ENCODE peak calls at places on chromosomes 3 and 15, in seven cellular contexts. One of them, this sample, is unnamed.

GRCh38 chr3:158731938-158732855 is at the start of gene RARRES1:
- DNase-seq in ELR: peak
- DNase-seq in adrenal gland: peak
- DNase-seq in stimulated activated CD8-positive, alpha-beta memory T cell treated with anti-CD3 and anti-CD28 coated beads, Interleukin-15, amount 100 ng/mL, for 24 hours: no peak
- DNase-seq in GM10248: peak
- DNase-seq in ovary: peak
- DNase-seq in body of pancreas: peak
- DNase-seq in this sample: peak

GRCh38 chr3:197019021-197019420 is 10.6 kb downstream of the MELTF start:
- DNase-seq in adrenal gland: no peak
- DNase-seq in stimulated activated CD8-positive, alpha-beta memory T cell treated with anti-CD3 and anti-CD28 coated beads, Interleukin-15, amount 100 ng/mL, for 24 hours: no peak
- DNase-seq in ELR: no peak
- DNase-seq in body of pancreas: no peak
- DNase-seq in GM10248: no peak
- DNase-seq in ovary: no peak
- DNase-seq in this sample: no peak

GRCh38 chr3:33137691-33138090 is 23.9 kb downstream of the CRTAP start:
- DNase-seq in body of pancreas: no peak
- DNase-seq in GM10248: no peak
- DNase-seq in adrenal gland: no peak
- DNase-seq in ELR: no peak
- DNase-seq in stimulated activated CD8-positive, alpha-beta memory T cell treated with anti-CD3 and anti-CD28 coated beads, Interleukin-15, amount 100 ng/mL, for 24 hours: no peak
- DNase-seq in ovary: no peak
- DNase-seq in this sample: no peak

GRCh38 chr3:39343076-39343717 is 13.7 kb downstream of the CCR8 start:
- DNase-seq in adrenal gland: no peak
- DNase-seq in stimulated activated CD8-positive, alpha-beta memory T cell treated with anti-CD3 and anti-CD28 coated beads, Interleukin-15, amount 100 ng/mL, for 24 hours: no peak
- DNase-seq in body of pancreas: no peak
- DNase-seq in ELR: peak
- DNase-seq in ovary: no peak
- DNase-seq in GM10248: no peak
- DNase-seq in this sample: no peak

GRCh38 chr3:51082363-51082762 is 302.7 kb upstream of the MANF start:
- DNase-seq in adrenal gland: no peak
- DNase-seq in ovary: no peak
- DNase-seq in stimulated activated CD8-positive, alpha-beta memory T cell treated with anti-CD3 and anti-CD28 coated beads, Interleukin-15, amount 100 ng/mL, for 24 hours: no peak
- DNase-seq in ELR: no peak
- DNase-seq in GM10248: no peak
- DNase-seq in body of pancreas: no peak
- DNase-seq in this sample: no peak

GRCh38 chr3:64152100-64152499 is 73.2 kb downstream of the PRICKLE2 start:
- DNase-seq in GM10248: no peak
- DNase-seq in stimulated activated CD8-positive, alpha-beta memory T cell treated with anti-CD3 and anti-CD28 coated beads, Interleukin-15, amount 100 ng/mL, for 24 hours: no peak
- DNase-seq in ELR: peak
- DNase-seq in body of pancreas: no peak
- DNase-seq in adrenal gland: peak
- DNase-seq in ovary: no peak
- DNase-seq in this sample: no peak

GRCh38 chr3:189270248-189270832 is 98.6 kb downstream of the TPRG1 start:
- DNase-seq in body of pancreas: peak
- DNase-seq in ovary: no peak
- DNase-seq in ELR: peak
- DNase-seq in GM10248: peak
- DNase-seq in stimulated activated CD8-positive, alpha-beta memory T cell treated with anti-CD3 and anti-CD28 coated beads, Interleukin-15, amount 100 ng/mL, for 24 hours: no peak
- DNase-seq in adrenal gland: peak
- DNase-seq in this sample: no peak

GRCh38 chr15:40064231-40064894 is 25.4 kb upstream of the SRP14 start:
- DNase-seq in ELR: peak
- DNase-seq in adrenal gland: no peak
- DNase-seq in ovary: no peak
- DNase-seq in body of pancreas: no peak
- DNase-seq in stimulated activated CD8-positive, alpha-beta memory T cell treated with anti-CD3 and anti-CD28 coated beads, Interleukin-15, amount 100 ng/mL, for 24 hours: no peak
- DNase-seq in GM10248: peak
- DNase-seq in this sample: no peak

This sample was measured in CD8-positive, alpha-beta T cell.